ENCODE peak calls at places on chromosomes 16 and 17, in five cellular contexts. J, F, Q, S and H are unnamed samples.
A peak's percentile ranks its signal among the peaks of the same experiment; 100 is the strongest.

GRCh38 chr17:77602062-77602746 is 356.3 kb upstream of the TNRC6C start:
- DNase-seq in S (no peak), Q (no peak), J (no peak), F (peak; percentile 29), H (peak; percentile 25)

GRCh38 chr17:333626-334396 is 18.8 kb downstream of the RPH3AL start:
- DNase-seq in S (no peak), J (peak; percentile 51), Q (no peak), F (peak; percentile 33), H (peak; percentile 81)

GRCh38 chr16:64147941-64148340 is 973.9 kb downstream of the CDH11 start:
- DNase-seq in F (no peak), Q (no peak), S (no peak), J (no peak), H (no peak)

GRCh38 chr16:89090182-89090630 is 3.4 kb upstream of the ACSF3 start:
- DNase-seq in F (no peak), S (no peak), J (no peak), Q (no peak), H (no peak)

GRCh38 chr16:85416267-85417109 is 196.6 kb upstream of the GSE1 start:
- DNase-seq in F (peak; percentile 15), S (no peak), Q (no peak), J (peak; percentile 78), H (peak; percentile 82)

GRCh38 chr16:592518-593306 is 2.8 kb downstream of the RAB40C start:
- DNase-seq in S (no peak), Q (no peak), F (no peak), J (no peak), H (no peak)

GRCh38 chr17:15952916-15953865 is 8.3 kb downstream of the ADORA2B start:
- DNase-seq in Q (no peak), F (no peak), J (no peak), S (no peak), H (no peak)

GRCh38 chr17:68820825-68821481 is 134.2 kb downstream of the ABCA8 start:
- DNase-seq in J (peak; percentile 52), F (no peak), S (no peak), Q (no peak), H (no peak)

GRCh38 chr16:68658258-68658973 is 13.3 kb downstream of the CDH3 start:
- DNase-seq in Q (no peak), J (peak; percentile 47), F (peak; percentile 50), S (no peak), H (no peak)

GRCh38 chr17:17819561-17819995 is 17.2 kb downstream of the SREBF1 start:
- DNase-seq in F (peak; percentile 92), J (peak; percentile 88), Q (no peak), S (no peak), H (peak; percentile 85)

GRCh38 chr16:87160218-87160617 is 157.0 kb downstream of the C16orf95 start:
- DNase-seq in Q (no peak), S (no peak), F (no peak), J (no peak), H (no peak)

GRCh38 chr17:59842901-59843652 is 49.7 kb downstream of the TUBD1 start:
- DNase-seq in F (peak; percentile 97), J (peak; percentile 73), S (no peak), Q (no peak), H (peak; percentile 37)

GRCh38 chr16:67571981-67572431 is 9.7 kb downstream of the CTCF start:
- DNase-seq in S (no peak), J (no peak), Q (no peak), F (peak; percentile 81), H (no peak)

GRCh38 chr16:50478773-50479149 is 69.4 kb upstream of the NKD1 start:
- DNase-seq in J (no peak), Q (no peak), S (no peak), F (no peak), H (peak; percentile 68)

GRCh38 chr17:2689411-2690164 is 22.0 kb downstream of the CLUH start:
- DNase-seq in Q (no peak), F (no peak), J (no peak), S (no peak), H (peak; percentile 45)

GRCh38 chr16:22252317-22252716 is 44.9 kb upstream of the POLR3E start:
- DNase-seq in Q (no peak), F (no peak), S (no peak), J (peak; percentile 19), H (no peak)

GRCh38 chr17:19239544-19239943 is 2.4 kb downstream of the EPN2 start:
- DNase-seq in S (no peak), F (no peak), J (peak; percentile 71), Q (no peak), H (no peak)

GRCh38 chr16:89478576-89479221 is 11.7 kb downstream of the ANKRD11 start:
- DNase-seq in Q (no peak), F (peak; percentile 52), J (peak; percentile 95), S (no peak), H (no peak)

GRCh38 chr16:74713325-74713724 is 12.7 kb upstream of the MLKL start:
- DNase-seq in Q (no peak), J (no peak), F (no peak), S (no peak), H (no peak)

GRCh38 chr17:27370776-27371175 is 76.9 kb downstream of the WSB1 start:
- DNase-seq in Q (no peak), S (no peak), F (no peak), J (no peak), H (no peak)

GRCh38 chr16:47142469-47143328 is 1.0 kb downstream of the NETO2 start:
- DNase-seq in S (no peak), J (peak; percentile 68), F (peak; percentile 44), Q (peak; percentile 46), H (peak; percentile 32)

GRCh38 chr17:15273141-15273793 is 8.1 kb upstream of the PMP22 start:
- DNase-seq in F (peak; percentile 98), J (no peak), Q (no peak), S (no peak), H (no peak)

DNA sequence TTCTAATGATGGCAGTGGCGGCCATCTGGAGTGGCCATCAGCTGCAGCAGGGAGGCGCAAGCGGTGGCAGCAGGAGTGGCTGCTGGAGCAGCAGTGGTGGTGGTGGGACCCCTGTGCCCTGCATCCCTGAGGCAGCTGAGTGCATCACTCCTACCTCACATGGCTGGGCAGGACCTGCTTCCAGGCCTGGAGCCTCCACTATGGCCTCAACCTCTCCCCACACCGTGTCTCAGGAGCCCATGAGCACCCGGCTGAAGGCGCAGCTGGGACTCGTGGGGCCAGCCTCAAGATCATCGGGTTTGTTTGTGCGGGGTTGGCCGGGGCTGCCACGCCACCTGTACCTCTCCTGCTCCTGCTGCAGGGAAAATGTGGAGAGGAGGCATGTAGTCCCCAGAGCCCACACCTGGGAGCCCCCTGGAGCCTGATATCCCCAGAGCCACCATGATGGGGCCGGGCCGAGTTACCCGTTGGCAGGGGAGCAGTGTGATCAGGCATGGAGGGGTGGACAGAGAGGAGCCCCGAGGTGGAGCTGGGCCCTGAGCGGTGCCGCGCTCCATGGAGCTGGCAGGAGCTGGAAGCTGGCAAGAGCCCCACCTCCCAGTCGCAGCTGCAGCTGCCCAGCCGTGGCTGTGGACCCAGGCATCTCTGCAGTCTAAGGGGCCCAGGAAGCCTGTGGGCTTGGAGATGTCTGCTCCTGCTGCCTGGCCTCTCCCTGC is 16.7 kb downstream of the RHOT1 start:
- DNase-seq in Q (no peak), F (no peak), S (no peak), J (no peak), H (no peak)
- H2BK15ac ChIP-seq in Q (no peak overlapping the region), F (no peak overlapping the region), S (no peak overlapping the region), J (no peak overlapping the region), H (no peak overlapping the region)

DNA sequence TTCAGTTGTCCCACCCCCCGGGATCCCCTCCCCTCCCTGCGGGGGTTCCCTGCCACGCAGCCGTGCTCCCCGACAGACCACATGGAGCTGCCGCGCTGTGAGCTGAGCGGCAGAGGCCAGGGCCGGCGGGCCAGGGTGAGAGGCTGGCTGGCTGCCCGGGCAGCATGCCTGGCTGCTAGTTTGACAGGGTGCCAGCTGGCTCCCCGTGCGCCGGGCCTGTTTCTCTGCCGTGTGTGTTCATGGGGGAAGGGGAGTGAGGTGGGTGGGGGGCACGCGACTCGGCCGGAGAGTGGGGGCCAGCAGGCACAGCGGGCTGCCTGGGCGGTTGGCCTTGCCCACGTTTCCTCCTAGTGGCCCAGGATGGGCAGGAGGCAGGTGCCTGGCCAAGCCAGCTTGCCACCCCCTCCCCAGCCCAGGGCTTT is 34.1 kb downstream of the BAHCC1 start:
- DNase-seq in S (no peak), J (no peak), F (peak; percentile 67), Q (no peak), H (no peak)
- H2BK15ac ChIP-seq in S (no peak overlapping the region), J (no peak overlapping the region), F (no peak overlapping the region), Q (peak overlapping the region; percentile 62), H (no peak overlapping the region)

DNA sequence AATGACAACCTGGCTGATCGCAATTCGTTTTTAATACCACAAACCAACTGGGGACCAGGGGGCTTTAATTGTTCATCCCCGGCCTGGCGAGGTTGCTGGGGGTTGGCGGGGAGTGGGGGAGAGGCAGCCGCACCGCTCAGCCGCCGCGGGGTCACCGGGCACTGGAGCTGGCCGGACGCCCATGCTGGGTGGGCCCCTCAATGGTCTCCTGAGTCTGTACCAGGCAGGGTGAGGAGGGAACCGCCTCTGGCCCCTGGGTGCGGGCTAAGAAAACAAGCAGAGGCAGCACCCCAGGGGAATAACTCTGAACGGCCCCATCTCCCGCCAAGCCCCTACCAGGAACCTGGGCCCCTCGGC is 43.9 kb downstream of the ACTG1 start:
- DNase-seq in Q (no peak), S (no peak), J (no peak), F (no peak), H (no peak)
- H2BK15ac ChIP-seq in Q (no peak overlapping the region), S (no peak overlapping the region), J (no peak overlapping the region), F (no peak overlapping the region), H (no peak overlapping the region)

DNA sequence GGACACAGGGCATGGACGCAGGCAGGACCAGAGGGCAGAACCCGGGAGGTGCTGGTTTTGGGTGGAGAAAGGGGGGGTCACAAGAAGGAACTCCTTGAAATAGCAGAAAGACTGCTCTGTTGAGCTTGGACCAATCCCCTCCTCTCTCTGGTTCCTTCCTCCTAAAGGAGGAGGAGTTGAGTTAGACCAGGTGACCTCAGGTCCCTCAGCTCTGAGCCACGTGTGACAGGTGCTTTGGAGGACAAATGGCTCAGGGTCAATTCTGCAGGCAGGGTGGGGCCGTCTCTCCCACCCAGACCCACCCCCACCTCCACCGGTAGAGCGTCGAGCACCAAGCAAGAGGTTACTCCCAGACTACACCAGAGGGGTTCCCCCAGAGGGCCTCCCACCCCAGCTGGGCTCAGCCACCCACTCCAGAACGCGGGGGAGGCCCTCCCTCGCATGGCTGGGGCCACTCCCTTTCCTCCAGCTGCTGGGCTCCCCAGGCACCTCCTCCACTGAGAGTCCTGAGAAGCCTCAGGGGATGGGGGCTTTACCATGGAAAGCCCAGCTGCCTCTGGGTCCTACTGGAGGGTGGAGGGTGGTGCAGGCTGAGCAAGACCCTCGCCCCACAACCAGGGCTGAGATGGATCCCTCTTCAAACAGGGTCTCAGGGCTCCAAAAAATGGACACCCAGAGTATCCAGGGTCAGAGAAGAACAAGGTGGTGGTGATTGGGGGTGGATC is 7.7 kb downstream of the MYO1C start:
- DNase-seq in S (no peak), F (no peak), J (peak; percentile 91), Q (peak; percentile 52), H (peak; percentile 88)
- H2BK15ac ChIP-seq in S (no peak overlapping the region), F (no peak overlapping the region), J (no peak overlapping the region), Q (peak overlapping the region; percentile 98), H (no peak overlapping the region)

DNA sequence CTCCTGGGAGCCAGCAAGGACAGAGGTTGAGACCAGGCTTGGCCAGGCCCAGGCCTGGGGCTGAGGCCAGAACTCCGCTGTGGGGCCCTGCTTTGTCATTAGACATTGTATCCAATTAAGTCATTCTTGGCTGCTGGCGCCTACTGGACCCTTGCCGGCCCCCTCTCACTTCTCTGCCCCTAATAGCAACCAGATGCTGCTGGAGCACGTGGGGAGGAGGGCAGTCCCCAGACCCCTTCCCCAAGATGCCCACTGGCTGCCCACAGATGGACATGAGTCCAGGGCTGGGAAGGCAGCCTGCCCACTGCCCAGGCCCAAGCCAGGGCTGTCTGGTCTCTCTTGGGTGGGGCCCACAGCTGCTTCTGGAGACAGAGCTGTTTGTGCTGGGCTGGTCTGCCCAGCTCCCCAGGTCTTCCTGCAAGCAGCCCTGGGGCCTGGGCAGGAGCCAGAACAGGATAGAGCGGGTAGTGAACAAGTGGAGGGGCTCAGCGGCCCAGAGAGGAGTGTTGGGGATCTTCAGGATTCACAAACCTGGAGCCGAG is 7.8 kb downstream of the PLXDC1 start:
- DNase-seq in J (no peak), F (no peak), Q (no peak), S (no peak), H (no peak)
- H2BK15ac ChIP-seq in J (no peak overlapping the region), F (no peak overlapping the region), Q (no peak overlapping the region), S (no peak overlapping the region), H (no peak overlapping the region)